ENCODE peak calls at places on chromosomes 12 and 14, in five cellular contexts. O is OCI-LY7, T is tibial artery, J is cardiac muscle cell, S is endodermal cell. H is an unnamed sample.

GRCh38 chr12:132437252-132438138 is 52.5 kb upstream of the FBRSL1 start:
- DNase-seq in O (no peak), T (no peak), J (no peak), S (peak; percentile 92), H (peak; percentile 57)

GRCh38 chr12:21940972-21941521 is at the start of gene ABCC9:
- DNase-seq in O (no peak), T (peak; percentile 60), J (peak; percentile 35), S (peak; percentile 87), H (peak; percentile 89)

GRCh38 chr12:93008044-93008778 is 79.1 kb upstream of the EEA1 start:
- DNase-seq in O (no peak), T (no peak), J (no peak), S (no peak), H (no peak)

GRCh38 chr14:100417466-100417865 is 94.3 kb downstream of the SLC25A47 start:
- DNase-seq in O (no peak), T (no peak), J (peak; percentile 90), S (peak; percentile 94), H (no peak)

GRCh38 chr12:6950944-6951540 is at the start of gene PTPN6:
- DNase-seq in O (peak; percentile 83), T (no peak), J (no peak), S (no peak), H (peak; percentile 82)

GRCh38 chr12:118189761-118190181 is 53.8 kb downstream of the PEBP1 start:
- DNase-seq in O (no peak), T (no peak), J (peak; percentile 71), S (peak; percentile 83), H (peak; percentile 59)

GRCh38 chr12:34395056-34396005 is 373.0 kb downstream of the ALG10 start:
- DNase-seq in O (no peak), T (no peak), J (no peak), S (peak; percentile 10), H (peak; percentile 14)

GRCh38 chr12:104455594-104456416 is 943 bp upstream of the CHST11 start:
- DNase-seq in O (peak; percentile 39), T (no peak), J (no peak), S (peak; percentile 56), H (no peak)

GRCh38 chr14:24171422-24172260 is at the start of gene REC8:
- DNase-seq in O (no peak), T (peak; percentile 72), J (peak; percentile 98), S (peak; percentile 100), H (peak; percentile 91)

GRCh38 chr12:7961395-7962188 is 25.6 kb upstream of the SLC2A3 start:
- DNase-seq in O (no peak), T (no peak), J (no peak), S (no peak), H (no peak)

GRCh38 chr14:29320261-29320660 is 553.7 kb downstream of the FOXG1 start:
- DNase-seq in O (no peak), T (no peak), J (peak; percentile 4), S (no peak), H (no peak)

GRCh38 chr14:24892730-24893059 is 157.3 kb downstream of the STXBP6 start:
- DNase-seq in O (no peak), T (no peak), J (no peak), S (no peak), H (no peak)

GRCh38 chr14:24506443-24506842 is 1.6 kb downstream of the CMA1 start:
- DNase-seq in O (no peak), T (no peak), J (no peak), S (no peak), H (no peak)

GRCh38 chr14:24353551-24354529 is 14.0 kb upstream of the RIPK3 start:
- DNase-seq in O (no peak), T (no peak), J (peak; percentile 56), S (peak; percentile 13), H (no peak)

GRCh38 chr14:68104518-68104917 is 284.9 kb downstream of the RAD51B start:
- DNase-seq in O (no peak), T (no peak), J (peak; percentile 85), S (no peak), H (no peak)

GRCh38 chr12:89070603-89071002 is 281.7 kb downstream of the DUSP6 start:
- DNase-seq in O (no peak), T (no peak), J (no peak), S (no peak), H (no peak)

GRCh38 chr12:7628401-7628961 is 37.2 kb downstream of the APOBEC1 start:
- DNase-seq in O (no peak), T (no peak), J (no peak), S (peak; percentile 88), H (peak; percentile 70)

GRCh38 chr12:132513070-132513398 is 23.1 kb downstream of the FBRSL1 start:
- DNase-seq in O (no peak), T (no peak), J (peak; percentile 65), S (no peak), H (no peak)

GRCh38 chr14:99038401-99038800 is 233.6 kb downstream of the BCL11B start:
- DNase-seq in O (no peak), T (no peak), J (peak; percentile 9), S (no peak), H (no peak)

GRCh38 chr14:70567791-70568190 is 32.7 kb downstream of the MED6 start:
- DNase-seq in O (peak; percentile 52), T (no peak), J (peak; percentile 46), S (peak; percentile 82), H (no peak)

GRCh38 chr14:105488781-105489606 is 2.1 kb upstream of the TEDC1 start:
- DNase-seq in O (no peak), T (no peak), J (no peak), S (no peak), H (no peak)

GRCh38 chr14:23056956-23057756 is at the start of gene CDH24:
- DNase-seq in O (peak; percentile 72), T (peak; percentile 72), J (peak; percentile 79), S (peak; percentile 89), H (peak; percentile 74)

GRCh38 chr12:65840793-65841670 is 16.7 kb downstream of the HMGA2 start:
- DNase-seq in O (no peak), T (no peak), J (no peak), S (peak; percentile 68), H (no peak)

GRCh38 chr14:72801841-72802587 is 91.9 kb downstream of the DPF3 start:
- DNase-seq in O (no peak), T (no peak), J (no peak), S (no peak), H (no peak)

GRCh38 chr12:2111816-2112215 is 59.0 kb downstream of the CACNA1C start:
- DNase-seq in O (no peak), T (no peak), J (no peak), S (no peak), H (no peak)

GRCh38 chr14:36509056-36509917 is 10.7 kb downstream of the NKX2-1 start:
- DNase-seq in O (no peak), T (no peak), J (no peak), S (peak; percentile 49), H (no peak)

GRCh38 chr12:31647106-31647505 is 12.4 kb upstream of the ETFBKMT start:
- DNase-seq in O (no peak), T (no peak), J (no peak), S (peak; percentile 26), H (no peak)

GRCh38 chr12:46454981-46455380 is 82.4 kb upstream of the SLC38A2 start:
- DNase-seq in O (no peak), T (no peak), J (no peak), S (no peak), H (no peak)

GRCh38 chr12:46458500-46459106 is 86.0 kb upstream of the SLC38A2 start:
- DNase-seq in O (no peak), T (no peak), J (no peak), S (no peak), H (no peak)

GRCh38 chr12:46457958-46458357 is 85.4 kb upstream of the SLC38A2 start:
- DNase-seq in O (no peak), T (no peak), J (no peak), S (no peak), H (no peak)

GRCh38 chr12:46455648-46456352 is 83.2 kb upstream of the SLC38A2 start:
- DNase-seq in O (no peak), T (no peak), J (no peak), S (no peak), H (no peak)

GRCh38 chr12:46456356-46457334 is 84.1 kb upstream of the SLC38A2 start:
- DNase-seq in O (no peak), T (no peak), J (peak; percentile 55), S (no peak), H (no peak)
- H3K27ac ChIP-seq in O (no peak overlapping the region), T (no peak overlapping the region), J (no peak overlapping the region), S (no peak overlapping the region), H (no peak overlapping the region)

DNA sequence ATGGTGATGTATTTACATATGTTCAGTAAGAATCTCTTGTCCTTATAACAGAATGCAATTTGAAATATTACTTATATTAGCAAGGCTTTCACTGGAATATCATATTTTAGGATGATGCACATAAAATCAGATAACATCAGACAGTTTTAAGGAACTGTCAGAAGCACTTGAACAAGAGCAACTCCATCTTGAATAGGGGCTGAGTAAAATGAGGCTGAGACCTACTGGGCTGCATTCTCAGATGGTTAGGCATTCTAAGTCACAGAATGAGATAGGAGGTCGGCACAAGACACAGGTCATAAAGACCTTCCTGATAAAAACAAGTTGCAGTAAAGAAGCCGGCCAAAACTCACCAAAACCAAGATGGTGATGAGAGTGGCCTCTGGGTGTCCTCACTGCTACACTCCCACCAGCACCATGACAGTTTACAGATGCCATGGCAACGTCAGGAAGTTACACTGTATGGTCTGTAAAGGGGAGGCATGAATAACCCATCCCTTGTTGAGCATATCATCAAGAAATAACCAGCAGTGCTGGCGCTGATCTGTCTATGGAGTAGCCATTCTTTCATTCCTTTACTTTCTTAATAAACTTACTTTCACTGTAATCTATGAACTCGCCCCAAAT is 27.6 kb upstream of the ETV6 start:
- DNase-seq in O (peak; percentile 70), T (no peak), J (peak; percentile 27), S (peak; percentile 76), H (no peak)
- TF ChIP-seq CTCF in O (peak; percentile 72), T (peak; percentile 5), J (no peak), S (peak; percentile 52), H (peak; percentile 9)

DNA sequence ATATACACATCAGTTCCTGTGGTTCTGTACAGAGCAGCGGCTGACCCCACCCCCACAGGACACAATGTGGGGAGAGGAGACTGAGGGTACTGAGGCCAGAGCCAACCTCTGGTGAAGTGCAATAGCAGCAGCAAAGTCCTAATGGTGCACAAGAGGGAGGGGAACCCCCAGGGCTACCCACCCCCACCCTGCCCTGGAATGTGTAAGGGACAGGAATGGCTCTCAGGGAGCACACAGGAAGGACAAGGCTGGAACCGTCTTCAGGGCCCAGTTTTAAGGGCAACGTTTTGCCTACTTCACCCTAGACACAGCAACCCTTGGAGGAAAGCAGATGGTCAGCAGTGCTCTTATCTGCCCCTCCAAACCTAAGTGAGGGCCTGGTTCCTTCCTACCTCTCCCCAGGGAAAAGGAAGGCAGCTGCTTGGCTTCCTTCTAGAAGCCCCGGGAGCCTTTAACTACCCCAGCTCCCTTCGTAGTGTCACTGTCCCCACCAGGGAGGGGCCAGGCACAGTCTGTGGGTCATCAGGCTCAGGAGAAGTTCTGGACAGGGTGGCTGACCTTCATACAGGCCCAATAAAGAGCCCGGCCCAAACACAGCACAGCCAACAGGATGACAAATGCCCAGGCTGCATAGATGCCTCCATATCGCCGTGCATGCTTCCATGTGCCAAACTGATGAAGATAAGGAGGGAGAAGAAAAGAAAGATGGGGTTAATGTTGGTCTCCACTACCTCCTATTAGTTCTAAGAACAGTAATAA is 3.0 kb downstream of the PIP4P1 start:
- DNase-seq in O (no peak), T (no peak), J (no peak), S (peak; percentile 55), H (no peak)
- H3K4me1 ChIP-seq in O (peaks cover 60% of the 10 kb centered on the region), T (no peaks in the 10 kb centered on the region), J (peaks cover 14% of the 10 kb centered on the region), S (peaks cover 6% of the 10 kb centered on the region), H (peaks cover 32% of the 10 kb centered on the region)

GRCh38 chr12:124754491-124754890 is 109.2 kb downstream of the SCARB1 start:
- DNase-seq in O (no peak), T (no peak), J (no peak), S (no peak), H (no peak)
- H3K27ac ChIP-seq in O (no peak overlapping the region), T (peak overlapping the region; percentile 66), J (no peak overlapping the region), S (peak overlapping the region; percentile 90), H (peak overlapping the region; percentile 73)